ENCODE peak calls at places on chromosome 16, in six cellular contexts. X, E, I, A, R and G are unnamed samples.

GRCh38 chr16:56041556-56042140 is 149.6 kb upstream of the GNAO1 start:
- DNase-seq in X (no peak), E (no peak), I (peak; percentile 14), A (peak; percentile 7), R (no peak), G (peak; percentile 86)

GRCh38 chr16:88472042-88472441 is 19.0 kb downstream of the ZFPM1 start:
- DNase-seq in X (no peak), E (no peak), I (no peak), A (no peak), R (no peak), G (no peak)

GRCh38 chr16:81521141-81521626 is 76.6 kb downstream of the CMIP start:
- DNase-seq in X (peak; percentile 44), E (no peak), I (peak; percentile 63), A (no peak), R (peak; percentile 92), G (no peak)

GRCh38 chr16:17420821-17421220 is 49.9 kb downstream of the XYLT1 start:
- DNase-seq in X (no peak), E (no peak), I (no peak), A (no peak), R (no peak), G (no peak)

GRCh38 chr16:67843343-67843765 is 1.2 kb downstream of the THAP11 start:
- DNase-seq in X (no peak), E (no peak), I (no peak), A (no peak), R (no peak), G (no peak)

GRCh38 chr16:57394444-57394843 is 10.1 kb upstream of the CCL17 start:
- DNase-seq in X (peak; percentile 51), E (no peak), I (peak; percentile 66), A (no peak), R (no peak), G (no peak)

GRCh38 chr16:10408824-10409381 is 23.0 kb downstream of the ATF7IP2 start:
- DNase-seq in X (no peak), E (no peak), I (no peak), A (no peak), R (no peak), G (peak; percentile 38)

GRCh38 chr16:10760863-10761262 is 17.2 kb downstream of the NUBP1 start:
- DNase-seq in X (no peak), E (no peak), I (no peak), A (no peak), R (no peak), G (no peak)

GRCh38 chr16:8496364-8496763 is 93.9 kb downstream of the TMEM114 start:
- DNase-seq in X (no peak), E (no peak), I (no peak), A (no peak), R (no peak), G (no peak)

DNA sequence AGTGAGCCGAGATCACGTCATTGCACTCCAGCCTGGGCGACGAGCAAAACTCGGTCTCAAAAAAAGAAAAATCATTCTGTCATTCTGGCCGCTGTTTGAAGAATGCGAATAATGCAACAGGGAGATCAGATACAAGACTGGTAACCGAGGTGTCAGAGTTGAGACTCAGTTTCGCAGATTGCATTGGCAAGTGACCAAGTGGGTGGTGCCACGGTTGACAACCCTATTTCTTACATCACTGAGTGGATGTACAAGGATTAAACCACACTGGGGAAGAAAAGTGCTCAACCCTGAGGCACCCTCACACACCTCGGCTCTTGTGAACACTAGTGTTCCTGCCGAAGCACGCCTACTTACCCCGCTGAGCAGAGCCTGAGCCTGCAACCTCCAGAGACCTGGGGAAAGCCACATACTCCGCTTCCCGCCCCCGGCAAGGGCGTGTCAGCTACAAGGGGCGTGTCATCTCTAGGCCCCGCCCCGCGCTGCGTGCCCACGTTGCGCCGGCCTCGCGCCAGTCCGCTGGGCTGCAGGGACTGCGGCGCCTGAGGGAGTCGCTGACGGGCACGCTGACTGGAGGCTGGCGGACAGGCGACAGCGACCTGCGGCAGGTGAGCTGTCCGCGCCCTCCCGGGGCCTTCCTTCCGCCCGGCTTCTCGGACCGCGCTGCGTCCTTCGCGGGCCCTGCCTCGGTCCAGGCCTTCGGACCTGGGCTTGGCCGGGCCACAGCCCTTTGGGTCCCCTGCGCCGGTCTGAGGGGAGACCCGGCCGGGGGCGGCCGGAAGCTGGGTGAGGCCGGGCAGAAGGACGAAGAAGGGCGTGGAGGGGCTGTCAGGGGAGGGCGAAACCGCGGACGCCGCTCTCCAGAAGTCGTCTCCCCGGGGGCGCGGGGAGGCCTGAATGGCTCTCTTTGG is at the start of gene HMOX2:
- DNase-seq in X (peak; percentile 97), E (peak; percentile 85), I (peak; percentile 96), A (peak; percentile 90), R (peak; percentile 99), G (peak; percentile 94)
- TF ChIP-seq CTCF in X (peak; percentile 49), E (no peak), I (peak; percentile 25), A (peak; percentile 51), R (peak; percentile 47), G (peak; percentile 45)

GRCh38 chr16:70749006-70749678 is 51.8 kb downstream of the VAC14 start:
- DNase-seq in X (peak; percentile 65), E (no peak), I (peak; percentile 76), A (no peak), R (no peak), G (no peak)
- TF ChIP-seq POLR2AphosphoS5 in X (peak; percentile 44), E (no peak), I (peak; percentile 19), A (no peak), R (no peak), G (no peak)

DNA sequence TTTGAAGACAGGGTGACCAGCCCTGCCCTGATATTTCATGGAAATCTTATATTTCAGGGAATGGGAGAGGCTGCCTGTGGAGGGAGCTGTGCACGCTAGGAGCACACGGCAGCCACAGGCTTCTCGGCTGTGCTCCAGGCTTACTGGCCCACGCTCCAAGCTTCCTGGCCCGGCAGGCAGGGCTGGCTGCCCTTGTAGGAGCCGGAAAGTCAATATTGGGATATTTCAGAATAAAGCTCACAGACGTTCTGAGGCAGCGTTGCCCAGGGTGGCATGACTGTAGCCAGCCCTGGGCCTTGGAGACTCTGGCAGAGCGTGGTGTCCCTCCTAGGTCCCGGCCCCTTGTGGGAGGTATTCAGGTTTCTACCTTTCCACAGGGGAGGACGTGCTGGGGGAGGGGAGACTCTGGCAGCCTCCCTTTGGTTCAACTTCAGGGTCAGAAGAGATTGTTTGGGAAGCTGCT is 95.6 kb downstream of the NPIPB11 start:
- DNase-seq in X (peak; percentile 86), E (no peak), I (no peak), A (no peak), R (peak; percentile 40), G (no peak)
- TF ChIP-seq CTCF in X (peak; percentile 26), E (no peak), I (no peak), A (no peak), R (no peak), G (no peak)

DNA sequence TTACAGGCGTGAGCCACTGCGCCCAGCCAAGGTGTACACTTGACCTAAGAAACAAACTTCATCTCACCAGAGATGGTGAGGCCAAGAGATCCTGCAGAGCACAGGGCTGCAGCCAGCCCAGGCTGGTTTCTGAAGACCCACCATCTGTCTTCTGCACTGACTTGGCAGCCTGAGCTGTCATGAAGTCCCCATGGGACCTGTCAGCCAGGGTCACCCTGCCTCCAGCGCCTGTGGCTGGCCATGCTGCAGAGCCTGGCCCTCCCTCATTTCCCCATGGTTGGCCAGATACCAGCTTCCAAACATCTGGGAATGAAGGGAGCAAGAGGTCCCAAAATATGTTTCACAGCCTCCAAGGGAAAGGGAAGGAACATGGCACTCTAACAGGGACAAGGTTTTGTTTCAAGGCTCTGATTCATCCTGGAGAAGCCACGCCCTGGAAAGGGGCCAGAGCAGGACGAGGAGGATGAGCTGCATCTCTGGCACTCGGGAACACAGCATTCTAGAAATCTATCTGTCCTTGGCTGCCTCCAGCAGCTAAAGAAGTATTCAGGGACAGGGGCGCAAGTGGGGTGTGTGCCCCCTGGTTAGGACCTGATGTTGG is 45.3 kb downstream of the DDX19A start:
- DNase-seq in X (no peak), E (no peak), I (no peak), A (no peak), R (no peak), G (no peak)
- TF ChIP-seq POLR2AphosphoS5 in X (no peak), E (no peak), I (no peak), A (no peak), R (no peak), G (no peak)

GRCh38 chr16:66420396-66420795 is 6.7 kb upstream of the BEAN1 start:
- DNase-seq in X (no peak), E (no peak), I (no peak), A (no peak), R (no peak), G (no peak)

GRCh38 chr16:66416981-66417700 is 10.0 kb upstream of the BEAN1 start:
- DNase-seq in X (no peak), E (no peak), I (no peak), A (no peak), R (no peak), G (no peak)

GRCh38 chr16:66421891-66422290 is 5.2 kb upstream of the BEAN1 start:
- DNase-seq in X (no peak), E (no peak), I (no peak), A (no peak), R (no peak), G (no peak)

GRCh38 chr16:66418165-66418962 is 8.7 kb upstream of the BEAN1 start:
- DNase-seq in X (no peak), E (no peak), I (no peak), A (no peak), R (no peak), G (no peak)

GRCh38 chr16:66419527-66419926 is 7.6 kb upstream of the BEAN1 start:
- DNase-seq in X (no peak), E (no peak), I (no peak), A (no peak), R (no peak), G (peak; percentile 66)
- TF ChIP-seq CTCF in X (no peak), E (no peak), I (no peak), A (peak; percentile 35), R (no peak), G (peak; percentile 36)

GRCh38 chr16:4472880-4473279 is 1.5 kb downstream of the NMRAL1 start:
- DNase-seq in X (no peak), E (no peak), I (no peak), A (no peak), R (no peak), G (no peak)

GRCh38 chr16:4468972-4469371 is 5.5 kb downstream of the NMRAL1 start:
- DNase-seq in X (no peak), E (no peak), I (no peak), A (no peak), R (no peak), G (no peak)

GRCh38 chr16:4477966-4478365 is 1.8 kb downstream of the HMOX2 start:
- DNase-seq in X (no peak), E (no peak), I (no peak), A (peak; percentile 45), R (no peak), G (peak; percentile 64)

GRCh38 chr16:4471869-4472268 is 2.6 kb downstream of the NMRAL1 start:
- DNase-seq in X (no peak), E (no peak), I (no peak), A (no peak), R (no peak), G (no peak)

DNA sequence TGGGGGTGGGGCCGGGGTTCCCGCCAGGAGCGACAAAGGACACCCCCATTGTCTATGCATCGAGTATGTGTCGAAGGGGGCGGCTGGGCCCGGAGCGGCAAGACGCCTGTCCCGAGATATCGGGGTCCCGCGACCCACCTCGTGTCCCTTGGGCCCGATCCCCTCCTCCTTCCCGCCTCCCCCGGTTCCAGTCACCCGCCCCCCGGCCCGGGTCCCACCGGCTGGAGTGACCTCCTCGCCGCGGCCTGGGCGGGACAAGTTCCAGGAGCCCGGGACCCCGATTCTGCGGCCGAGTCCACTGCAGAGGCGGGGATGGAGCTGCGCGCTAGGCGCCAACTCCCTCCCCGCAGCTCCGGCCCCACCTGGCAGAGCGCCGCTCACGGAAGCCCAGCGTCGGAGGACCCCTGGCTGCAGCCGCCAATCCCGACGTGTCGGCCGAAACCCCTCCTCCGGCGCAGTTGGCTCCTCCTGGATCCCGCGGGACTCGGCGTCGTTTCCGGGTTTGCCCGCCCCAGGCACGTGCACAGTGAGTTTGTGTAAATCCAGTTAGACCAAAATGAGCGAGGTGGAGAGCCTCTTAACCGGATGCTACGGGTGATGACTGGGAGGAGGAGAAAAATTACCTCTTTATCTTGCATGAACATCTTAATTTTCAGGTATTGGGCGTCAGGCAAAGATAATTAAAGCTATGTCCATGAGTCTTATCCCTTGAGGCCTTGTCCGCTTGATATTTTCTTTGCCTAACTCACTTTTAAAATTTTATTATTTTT is at the start of gene NMRAL1:
- DNase-seq in X (peak; percentile 92), E (no peak), I (peak; percentile 93), A (peak; percentile 84), R (peak; percentile 95), G (peak; percentile 98)
- TF ChIP-seq POLR2AphosphoS5 in X (peak; percentile 93), E (peak; percentile 84), I (peak; percentile 79), A (peak; percentile 86), R (peak; percentile 88), G (peak; percentile 79)